ENCODE peak calls at places on chromosomes 7 and 10, in seven cellular contexts. I is psoas muscle; G is uterus; V is upper lobe of left lung; R is H9; L is CD8-positive, alpha-beta T cell; H is mammary epithelial cell. Q is an unnamed sample.
A peak's percentile ranks its signal among the peaks of the same experiment; 100 is the strongest.

GRCh38 chr7:46559194-46559576 is 638.1 kb upstream of the IGFBP3 start:
- DNase-seq in G (no peak), I (no peak), H (peak; percentile 65), L (no peak), V (no peak), R (no peak), Q (no peak)

GRCh38 chr7:2123360-2123759 is 109.4 kb downstream of the MAD1L1 start:
- DNase-seq in R (no peak), I (no peak), G (no peak), L (no peak), V (peak; percentile 75), H (no peak), Q (no peak)

GRCh38 chr10:108104697-108105096 is 940.2 kb upstream of the SORCS1 start:
- DNase-seq in G (no peak), R (no peak), L (no peak), I (no peak), V (no peak), H (no peak), Q (no peak)

GRCh38 chr7:16202298-16202697 is 219.0 kb downstream of the CRPPA start:
- DNase-seq in G (no peak), L (no peak), R (no peak), V (no peak), I (no peak), H (no peak), Q (no peak)

GRCh38 chr7:27110163-27110976 is 7.9 kb upstream of the HOXA2 start:
- DNase-seq in R (peak; percentile 71), G (peak; percentile 70), I (peak; percentile 79), V (peak; percentile 93), L (no peak), H (peak; percentile 76), Q (peak; percentile 87)

GRCh38 chr10:72049969-72050781 is 38.2 kb downstream of the SPOCK2 start:
- DNase-seq in G (no peak), V (no peak), H (no peak), L (no peak), R (peak; percentile 64), I (peak; percentile 17), Q (no peak)

GRCh38 chr7:151086802-151087246 is 549 bp downstream of the AGAP3 start:
- DNase-seq in G (no peak), I (no peak), R (no peak), L (no peak), H (peak; percentile 35), V (peak; percentile 88), Q (no peak)

GRCh38 chr7:100875356-100875751 is 451 bp downstream of the SRRT start:
- DNase-seq in H (peak; percentile 27), R (no peak), G (no peak), I (no peak), V (no peak), L (no peak), Q (no peak)

DNA sequence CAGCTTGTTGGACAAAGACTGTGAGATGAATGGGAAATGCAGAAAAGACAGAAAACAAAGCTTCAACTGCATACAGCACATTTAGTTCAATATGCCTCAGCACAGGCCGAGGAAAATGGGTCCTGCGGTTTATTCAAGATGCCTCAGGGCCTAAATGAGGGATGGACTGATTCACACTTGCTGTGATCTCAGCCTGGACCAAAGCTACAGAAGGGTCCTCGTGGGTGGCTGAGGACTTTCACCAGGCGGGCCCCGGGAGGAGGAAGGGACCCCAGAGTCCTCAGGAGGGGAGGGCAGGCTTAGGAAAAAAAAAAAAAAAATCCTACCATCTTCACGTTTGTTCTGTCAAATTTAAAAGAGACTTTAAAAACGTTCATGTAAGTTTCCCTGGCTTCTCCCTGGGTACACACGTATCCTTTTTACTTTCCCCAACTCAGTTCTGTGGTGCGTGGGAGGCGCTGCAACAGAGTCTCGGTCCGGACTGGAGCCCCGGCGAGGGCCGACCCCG is 621 bp upstream of the ZNF783 start:
- DNase-seq in I (no peak), V (no peak), G (no peak), L (no peak), R (no peak), H (peak; percentile 76), Q (no peak)
- H3K27ac ChIP-seq in I (peak overlapping the region; percentile 93), V (peak overlapping the region; percentile 81), G (peak overlapping the region; percentile 96), L (peak overlapping the region; percentile 50), R (no peak overlapping the region), H (peak overlapping the region; percentile 65), Q (no peak overlapping the region)

GRCh38 chr10:78532480-78533046 is 498.9 kb downstream of the RPS24 start:
- DNase-seq in G (peak; percentile 9), L (no peak), R (no peak), I (no peak), V (no peak), H (no peak), Q (no peak)

GRCh38 chr10:78533776-78534175 is 500.1 kb downstream of the RPS24 start:
- DNase-seq in I (no peak), V (no peak), R (no peak), H (no peak), G (no peak), L (no peak), Q (no peak)

GRCh38 chr10:78537018-78537417 is 503.4 kb downstream of the RPS24 start:
- DNase-seq in I (no peak), H (no peak), G (no peak), V (no peak), L (no peak), R (no peak), Q (no peak)

GRCh38 chr10:78533093-78533492 is 499.4 kb downstream of the RPS24 start:
- DNase-seq in I (no peak), V (no peak), R (no peak), H (no peak), L (no peak), G (no peak), Q (no peak)

DNA sequence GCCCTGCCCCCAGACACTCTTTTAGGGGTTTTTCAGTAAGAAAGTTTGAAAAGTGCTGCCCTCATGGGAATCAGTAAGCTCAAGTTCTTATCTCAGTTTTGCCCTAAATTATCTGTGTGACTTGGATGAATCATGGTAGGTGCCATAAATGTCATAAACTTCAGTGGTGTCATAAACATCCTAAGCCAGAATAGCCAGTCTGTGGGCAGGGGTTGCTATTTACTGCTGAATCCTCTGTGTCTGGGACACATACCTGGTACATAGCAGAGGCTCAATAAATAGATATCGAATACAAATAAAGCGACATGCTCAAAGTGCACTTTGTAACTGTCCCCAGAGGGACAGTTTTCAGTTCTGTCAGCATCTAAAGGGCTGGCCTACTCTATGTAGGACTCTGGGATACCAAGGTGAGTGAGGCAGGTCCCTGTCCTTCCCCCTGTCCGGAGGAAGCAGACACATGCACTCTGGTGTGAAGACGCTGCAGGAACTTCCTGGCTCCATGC is 502.1 kb downstream of the RPS24 start:
- DNase-seq in I (no peak), V (no peak), L (no peak), H (no peak), G (no peak), R (no peak), Q (no peak)
- H3K4me1 ChIP-seq in I (no peaks in the 10 kb centered on the region), V (no peaks in the 10 kb centered on the region), L (no peaks in the 10 kb centered on the region), H (no peaks in the 10 kb centered on the region), G (no peaks in the 10 kb centered on the region), R (no peaks in the 10 kb centered on the region), Q (no peaks in the 10 kb centered on the region)

GRCh38 chr10:63057509-63057908 is 75.6 kb upstream of the NRBF2 start:
- DNase-seq in V (no peak), H (no peak), G (no peak), R (peak; percentile 54), I (no peak), L (no peak), Q (no peak)
- H3K9me3 ChIP-seq in V (no peaks in the 10 kb centered on the region), H (no peaks in the 10 kb centered on the region), G (no peaks in the 10 kb centered on the region), R (no peaks in the 10 kb centered on the region), I (no peaks in the 10 kb centered on the region), L (no peaks in the 10 kb centered on the region), Q (no peaks in the 10 kb centered on the region)

DNA sequence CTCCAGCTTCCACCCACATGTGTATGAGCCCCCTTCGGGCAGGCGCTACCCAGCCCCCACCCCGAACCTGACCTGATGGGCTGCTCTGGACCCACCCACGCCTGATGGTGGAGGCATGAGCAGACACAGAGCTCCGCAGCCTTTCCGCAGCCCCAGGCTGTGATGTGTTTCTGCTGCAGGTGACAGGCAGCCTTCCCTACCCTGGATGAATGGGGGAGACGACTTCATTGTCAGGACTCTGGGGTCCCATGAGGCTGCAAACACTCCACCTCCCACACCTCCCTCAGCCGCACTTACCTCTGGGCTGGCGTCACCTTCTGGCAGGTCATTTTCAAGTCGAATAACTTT is 61.2 kb downstream of the OAT start:
- DNase-seq in I (peak; percentile 48), H (no peak), R (no peak), V (peak; percentile 64), L (no peak), G (no peak), Q (no peak)
- H3K27ac ChIP-seq in I (no peak overlapping the region), H (no peak overlapping the region), R (no peak overlapping the region), V (no peak overlapping the region), L (no peak overlapping the region), G (no peak overlapping the region), Q (no peak overlapping the region)